ENCODE peak calls at places on chromosomes 12 and 14, in eight cellular contexts. B is Panc1, H is HCT116, G is transverse colon, X is GM23338, E is suprapubic skin, F is K562, C is stomach. A is an unnamed sample.

GRCh38 chr14:94077823-94078222 is 3.2 kb downstream of the DDX24 start:
- DNase-seq in E (no peak), F (no peak), X (no peak), B (no peak), H (no peak), G (no peak), C (no peak), A (no peak)

GRCh38 chr12:40015360-40015759 is 90.5 kb downstream of the SLC2A13 start:
- DNase-seq in F (no peak), X (no peak), B (no peak), C (no peak), G (peak; percentile 16), H (no peak), E (no peak), A (no peak)

GRCh38 chr14:105399441-105399775 is 1.1 kb downstream of the TEX22 start:
- DNase-seq in G (no peak), H (no peak), E (no peak), C (no peak), F (no peak), B (no peak), X (no peak), A (no peak)

GRCh38 chr14:31159682-31160296 is 47.8 kb downstream of the HECTD1 start:
- DNase-seq in H (peak; percentile 42), C (no peak), E (no peak), F (no peak), X (no peak), G (peak; percentile 22), B (no peak), A (no peak)

GRCh38 chr12:42603246-42603645 is 13.7 kb upstream of the PRICKLE1 start:
- DNase-seq in X (no peak), G (no peak), C (no peak), B (no peak), F (no peak), H (no peak), E (no peak), A (no peak)

GRCh38 chr12:94553130-94553519 is 93.5 kb upstream of the CEP83 start:
- DNase-seq in G (no peak), H (peak; percentile 51), E (no peak), F (no peak), C (no peak), B (no peak), X (no peak), A (no peak)

GRCh38 chr12:107415066-107415465 is 270.5 kb upstream of the PWP1 start:
- DNase-seq in F (no peak), X (no peak), G (no peak), E (no peak), C (no peak), H (no peak), B (no peak), A (no peak)

GRCh38 chr14:103232338-103232808 is 101.7 kb upstream of the EIF5 start:
- DNase-seq in X (no peak), E (no peak), G (peak; percentile 38), C (no peak), F (peak; percentile 10), B (no peak), H (no peak), A (no peak)

DNA sequence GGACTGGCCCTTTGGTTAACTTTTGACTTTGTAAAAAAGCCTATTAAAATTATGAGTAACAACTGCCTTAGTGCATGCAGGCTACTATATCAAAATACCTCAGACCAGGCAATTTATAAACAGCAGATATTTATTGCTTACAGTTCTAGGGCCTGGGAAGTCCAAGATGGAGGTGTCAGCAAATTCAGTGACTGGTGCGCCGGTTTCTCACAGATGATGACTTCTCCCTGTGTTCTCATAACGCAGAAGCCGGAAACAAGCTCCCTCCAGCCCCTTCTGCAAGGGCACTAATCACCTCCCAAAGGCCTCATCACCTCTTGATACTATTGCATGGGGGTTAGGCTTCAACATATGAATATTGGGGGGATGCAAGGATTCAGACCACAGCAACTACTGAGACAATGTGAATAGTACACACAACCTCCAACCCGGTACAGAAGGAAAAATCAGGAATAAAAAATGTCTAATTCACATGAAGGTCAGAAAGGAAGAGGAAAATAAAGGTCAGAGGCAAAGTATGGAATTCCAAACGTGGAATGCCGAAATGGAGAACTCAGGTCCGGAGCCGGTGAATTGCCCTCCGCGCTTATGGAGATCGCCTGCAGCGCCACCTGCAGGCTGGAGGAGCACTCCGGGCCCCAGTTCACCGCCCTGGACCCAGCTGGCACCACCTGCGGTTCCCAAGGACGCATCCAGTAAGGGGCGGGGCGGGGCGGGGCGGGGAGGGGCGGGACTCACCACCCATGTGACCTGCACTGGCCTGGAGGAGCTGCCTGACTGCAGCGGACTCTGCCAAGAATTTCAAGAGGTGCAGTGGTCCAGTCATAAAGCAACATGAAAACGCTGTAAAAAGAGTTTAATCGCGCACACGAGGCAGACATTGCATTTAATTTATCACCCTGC is 203.4 kb downstream of the KIF26A start:
- DNase-seq in E (no peak), H (peak; percentile 88), X (peak; percentile 95), G (peak; percentile 87), C (peak; percentile 49), B (no peak), F (peak; percentile 79), A (peak; percentile 17)
- TF ChIP-seq POLR2AphosphoS5 in E (no peak), H (peak; percentile 60), X (no peak), G (no peak), C (no peak), B (no peak), F (no peak), A (no peak)

GRCh38 chr12:109711596-109712461 is 1.8 kb upstream of the FAM222A start:
- DNase-seq in H (no peak), X (peak; percentile 58), E (no peak), C (peak; percentile 64), G (no peak), B (no peak), F (peak; percentile 58), A (no peak)

GRCh38 chr12:109710279-109710746 is 3.3 kb upstream of the FAM222A start:
- DNase-seq in B (no peak), F (no peak), C (no peak), H (no peak), X (no peak), E (no peak), G (no peak), A (no peak)

GRCh38 chr12:109708939-109709338 is 4.7 kb upstream of the FAM222A start:
- DNase-seq in F (no peak), H (no peak), G (no peak), B (no peak), X (no peak), E (no peak), C (no peak), A (no peak)

GRCh38 chr12:109710747-109711595 is 2.7 kb upstream of the FAM222A start:
- DNase-seq in G (no peak), C (no peak), F (no peak), B (peak; percentile 61), H (no peak), E (no peak), X (no peak), A (no peak)

DNA sequence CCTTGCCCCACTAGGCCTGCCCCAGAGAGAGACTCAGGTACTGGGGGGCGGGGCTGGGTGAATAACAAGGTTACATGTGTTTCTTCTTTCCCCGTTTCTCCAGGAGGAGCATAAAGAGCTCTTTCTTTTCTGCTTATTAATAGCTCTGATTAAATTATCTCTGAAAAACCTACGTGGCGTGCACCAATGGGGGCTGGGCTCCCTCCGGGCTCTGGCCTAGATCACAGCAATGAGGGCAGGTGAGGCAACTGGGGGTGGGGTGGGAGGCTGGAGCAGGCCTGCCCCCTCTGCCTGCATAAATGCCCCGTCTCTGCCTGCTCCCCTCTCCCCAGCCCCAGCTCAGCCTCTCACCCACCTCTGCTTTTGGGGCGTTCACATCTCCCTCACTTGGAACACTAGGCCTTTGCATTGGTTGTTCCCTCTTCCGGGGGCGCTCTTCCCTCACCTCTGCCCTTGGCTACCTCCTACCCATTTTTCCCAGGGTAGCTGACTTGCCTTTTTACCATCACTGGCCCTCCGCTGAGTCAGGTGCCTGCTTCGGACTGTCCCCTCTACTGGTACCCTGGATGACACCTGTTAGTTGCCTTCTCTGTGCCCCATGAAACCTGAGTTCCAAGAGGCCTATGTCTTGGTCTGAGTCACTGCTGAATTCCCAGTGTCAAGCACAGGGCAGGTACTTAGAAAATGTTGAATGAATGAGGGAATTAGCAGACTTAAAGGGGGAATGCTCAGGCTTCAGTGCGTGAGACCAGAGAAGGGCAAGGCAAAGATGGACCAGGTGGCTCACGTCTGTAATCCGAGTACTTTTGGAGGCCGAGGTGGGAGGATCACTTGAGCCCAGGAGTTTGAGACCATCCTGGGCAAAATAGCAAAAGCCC is 4.0 kb upstream of the FAM222A start:
- DNase-seq in X (no peak), G (no peak), B (no peak), H (no peak), E (no peak), F (no peak), C (no peak), A (peak; percentile 72)
- H3K27ac ChIP-seq in X (no peak overlapping the region), G (no peak overlapping the region), B (no peak overlapping the region), H (no peak overlapping the region), E (peak overlapping the region; percentile 50), F (no peak overlapping the region), C (no peak overlapping the region), A (peak overlapping the region; percentile 74)

DNA sequence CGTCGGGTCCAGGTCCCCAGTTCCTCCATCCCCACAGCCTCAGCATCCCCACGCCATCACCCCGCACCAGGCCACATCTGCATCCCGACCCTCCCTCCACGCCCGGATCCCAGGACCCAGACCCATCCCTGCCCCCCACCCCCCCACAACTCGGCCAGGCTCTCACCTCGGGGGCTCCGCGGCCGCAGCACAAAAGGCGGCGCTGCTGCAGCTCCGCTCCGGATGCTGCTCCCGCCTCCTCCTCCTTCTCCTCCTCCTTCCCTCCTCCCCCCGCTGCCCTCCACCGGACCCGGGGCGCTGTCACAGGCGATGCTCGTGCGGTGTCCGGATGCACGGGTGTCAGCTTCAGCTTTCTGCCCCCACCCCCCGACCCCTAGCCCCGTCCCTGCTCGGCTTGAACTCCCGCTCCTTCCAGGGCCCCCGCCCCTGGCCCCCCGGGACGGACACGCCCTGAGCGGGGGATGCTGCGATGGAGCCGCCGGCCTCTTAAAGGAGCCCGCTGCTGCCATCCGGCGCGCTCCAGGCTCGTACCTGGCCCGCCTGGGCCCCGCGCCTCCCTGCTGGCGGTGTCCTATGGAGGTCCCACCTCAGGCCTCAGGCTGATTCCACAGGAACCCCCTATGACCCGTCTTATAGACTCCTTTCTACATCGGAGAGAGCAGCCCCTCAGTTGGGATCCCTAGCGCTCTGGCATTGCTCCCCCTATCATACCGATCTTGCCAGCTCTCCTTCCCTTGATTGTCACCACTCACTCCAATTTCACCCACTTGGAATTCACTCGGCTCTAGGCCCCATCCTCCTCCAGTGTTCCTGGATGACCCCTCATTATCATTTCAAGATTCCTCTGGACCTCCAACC is at the start of gene MAP3K12:
- DNase-seq in H (no peak), E (peak; percentile 86), G (peak; percentile 68), C (peak; percentile 48), F (peak; percentile 50), B (no peak), X (peak; percentile 86), A (no peak)
- TF ChIP-seq POLR2AphosphoS5 in H (peak; percentile 10), E (no peak), G (no peak), C (no peak), F (no peak), B (peak; percentile 15), X (no peak), A (no peak)

GRCh38 chr14:67705211-67705610 is 3.5 kb downstream of the RDH12 start:
- DNase-seq in E (no peak), F (no peak), H (no peak), X (no peak), B (no peak), G (no peak), C (no peak), A (no peak)

GRCh38 chr14:67698179-67698578 is 2.6 kb upstream of the RDH11 start:
- DNase-seq in E (no peak), C (no peak), G (no peak), H (no peak), X (no peak), F (no peak), B (no peak), A (no peak)

GRCh38 chr14:67704484-67705089 is 2.9 kb downstream of the RDH12 start:
- DNase-seq in E (no peak), C (no peak), X (peak; percentile 85), H (peak; percentile 72), B (peak; percentile 62), G (no peak), F (peak; percentile 20), A (no peak)

GRCh38 chr14:67704018-67704417 is 2.3 kb downstream of the RDH12 start:
- DNase-seq in B (no peak), G (no peak), E (no peak), F (no peak), X (no peak), C (no peak), H (no peak), A (no peak)
- H3K27ac ChIP-seq in B (no peak overlapping the region), G (no peak overlapping the region), E (no peak overlapping the region), F (no peak overlapping the region), X (no peak overlapping the region), C (no peak overlapping the region), H (no peak overlapping the region), A (no peak overlapping the region)

A was measured in breast epithelium.